ENCODE peak calls at places on chromosomes 2 and 18, in nine cellular contexts. H is NCI-H1092 treated with DMSO at 0.1 percent for 48 hours, P is chondrocyte, O is NCI-H1436, U is MV-4-11, T is astrocyte of the spinal cord, K is AG20443, W is progenitor cell of endocrine pancreas, M is foreskin fibroblast. F is an unnamed sample.

GRCh38 chr2:10285578-10286198 is 17.0 kb upstream of the HPCAL1 start:
- DNase-seq in P (peak; percentile 94), H (peak; percentile 27), O (no peak), T (peak; percentile 47), M (peak; percentile 69), K (peak; percentile 83), W (no peak), U (peak; percentile 80), F (no peak)

GRCh38 chr2:204511021-204511420 is 34.3 kb upstream of the PARD3B start:
- DNase-seq in W (no peak), U (no peak), O (no peak), M (no peak), P (no peak), H (no peak), K (no peak), T (no peak), F (no peak)

GRCh38 chr2:166335284-166335683 is 40.5 kb downstream of the SCN9A start:
- DNase-seq in W (no peak), M (peak; percentile 16), T (no peak), H (peak; percentile 24), O (no peak), U (no peak), P (no peak), K (no peak), F (no peak)

GRCh38 chr2:170680172-170680913 is 34.8 kb upstream of the SP5 start:
- DNase-seq in P (no peak), K (no peak), O (no peak), T (no peak), H (no peak), W (no peak), U (no peak), M (no peak), F (no peak)

GRCh38 chr2:60565472-60565871 is 12.0 kb upstream of the BCL11A start:
- DNase-seq in T (peak; percentile 38), W (no peak), M (no peak), K (no peak), O (no peak), U (peak; percentile 56), H (no peak), P (no peak), F (no peak)

GRCh38 chr2:71603851-71604708 is 150.7 kb downstream of the DYSF start:
- DNase-seq in O (no peak), H (no peak), U (no peak), W (no peak), K (no peak), T (no peak), P (peak; percentile 79), M (no peak), F (no peak)

GRCh38 chr2:28647682-28648081 is 103.9 kb upstream of the PPP1CB start:
- DNase-seq in M (no peak), H (no peak), P (no peak), W (no peak), U (peak; percentile 84), O (no peak), T (no peak), K (no peak), F (no peak)

GRCh38 chr18:5661179-5661578 is 117.4 kb upstream of the EPB41L3 start:
- DNase-seq in K (no peak), H (no peak), U (no peak), O (no peak), M (no peak), P (no peak), W (no peak), T (no peak), F (no peak)

GRCh38 chr2:213451542-213452256 is 167.4 kb downstream of the SPAG16 start:
- DNase-seq in M (no peak), U (no peak), K (no peak), P (no peak), O (no peak), W (peak; percentile 41), T (no peak), H (no peak), F (no peak)

GRCh38 chr2:78077637-78078036 is 555.5 kb upstream of the LRRTM4 start:
- DNase-seq in O (no peak), M (no peak), T (no peak), U (no peak), W (no peak), P (no peak), K (no peak), H (no peak), F (no peak)

GRCh38 chr18:21904856-21905255 is 164.3 kb downstream of the MIB1 start:
- DNase-seq in P (no peak), H (peak; percentile 26), K (no peak), O (no peak), M (no peak), U (no peak), W (no peak), T (no peak), F (no peak)

GRCh38 chr2:102485151-102485769 is 12.2 kb downstream of the SLC9A4 start:
- DNase-seq in H (no peak), M (no peak), W (no peak), O (no peak), K (no peak), P (no peak), U (no peak), T (no peak), F (no peak)

GRCh38 chr2:226256237-226256636 is 543.4 kb downstream of the IRS1 start:
- DNase-seq in U (no peak), K (peak; percentile 53), O (no peak), W (no peak), H (no peak), M (peak; percentile 74), T (peak; percentile 81), P (no peak), F (no peak)

GRCh38 chr2:135745545-135745944 is 3.9 kb downstream of the UBXN4 start:
- DNase-seq in H (no peak), W (no peak), U (no peak), M (peak; percentile 47), P (no peak), T (peak; percentile 82), K (peak; percentile 60), O (no peak), F (no peak)

GRCh38 chr2:27209621-27210401 is 2.0 kb upstream of the ATRAID start:
- DNase-seq in W (no peak), K (no peak), H (no peak), U (no peak), T (no peak), P (no peak), O (no peak), M (no peak), F (no peak)

GRCh38 chr2:145484443-145485086 is 964.6 kb upstream of the ZEB2 start:
- DNase-seq in M (peak; percentile 78), P (no peak), W (no peak), U (peak; percentile 9), O (no peak), H (no peak), T (peak; percentile 73), K (peak; percentile 57), F (no peak)

GRCh38 chr2:178361588-178361987 is 89.4 kb downstream of the PRKRA start:
- DNase-seq in U (no peak), P (no peak), H (no peak), O (no peak), M (no peak), K (no peak), W (no peak), T (no peak), F (no peak)

GRCh38 chr18:57789759-57790158 is 13.4 kb downstream of the ATP8B1 start:
- DNase-seq in U (no peak), T (no peak), W (no peak), H (no peak), P (no peak), K (no peak), M (no peak), O (no peak), F (no peak)

GRCh38 chr2:18159899-18160298 is 281.4 kb downstream of the KCNS3 start:
- DNase-seq in H (no peak), O (no peak), M (no peak), T (no peak), K (no peak), U (no peak), P (no peak), W (no peak), F (no peak)

GRCh38 chr2:224946911-224947310 is 95.4 kb downstream of the DOCK10 start:
- DNase-seq in W (no peak), P (no peak), H (no peak), T (peak; percentile 82), U (peak; percentile 94), O (no peak), M (peak; percentile 48), K (peak; percentile 34), F (no peak)

GRCh38 chr2:64092502-64092901 is 51.7 kb downstream of the PELI1 start:
- DNase-seq in K (no peak), T (no peak), W (no peak), P (no peak), U (no peak), H (no peak), O (no peak), M (no peak), F (no peak)

GRCh38 chr2:38233231-38233983 is 143.7 kb downstream of the ATL2 start:
- DNase-seq in U (no peak), K (peak; percentile 86), M (peak; percentile 73), W (no peak), O (no peak), H (no peak), T (peak; percentile 72), P (no peak), F (no peak)